ENCODE peak calls at places on chromosome 5, in seven cellular contexts. L is mucosa of descending colon, T is fibroblast of mammary gland, Y is Caco-2, C is PC-3, F is fibroblast of the aortic adventitia, K is adipocyte. H is an unnamed sample.

GRCh38 chr5:32298056-32298420 is 14.7 kb downstream of the MTMR12 start:
- DNase-seq in K (no peak), L (no peak), F (no peak), T (no peak), C (no peak), Y (no peak), H (no peak)

GRCh38 chr5:102663771-102664530 is 91.2 kb upstream of the PAM start:
- DNase-seq in C (peak), L (no peak), F (peak), K (peak), Y (no peak), T (peak), H (no peak)

GRCh38 chr5:137401946-137402345 is 97.2 kb downstream of the SPOCK1 start:
- DNase-seq in T (no peak), C (no peak), K (no peak), Y (no peak), L (no peak), F (no peak), H (no peak)

GRCh38 chr5:26622947-26623346 is 415.4 kb downstream of the CDH9 start:
- DNase-seq in T (no peak), F (no peak), Y (no peak), K (no peak), L (no peak), C (no peak), H (no peak)

GRCh38 chr5:150780180-150780692 is 1.7 kb downstream of the SMIM3 start:
- DNase-seq in Y (no peak), L (peak), T (peak), C (no peak), F (peak), K (peak), H (peak)

GRCh38 chr5:83576341-83576740 is 104.8 kb downstream of the VCAN start:
- DNase-seq in T (no peak), Y (no peak), L (no peak), F (peak), C (peak), K (no peak), H (no peak)

GRCh38 chr5:168798065-168799023 is 219.2 kb upstream of the PANK3 start:
- DNase-seq in K (no peak), T (no peak), Y (no peak), L (no peak), F (no peak), C (no peak), H (no peak)

GRCh38 chr5:40551706-40552557 is 127.8 kb upstream of the PTGER4 start:
- DNase-seq in F (peak), L (no peak), C (peak), T (peak), K (peak), Y (no peak), H (no peak)

GRCh38 chr5:1073239-1074102 is 38.4 kb downstream of the SLC12A7 start:
- DNase-seq in F (no peak), Y (no peak), T (no peak), K (no peak), C (no peak), L (peak), H (no peak)

GRCh38 chr5:91219141-91219802 is 163.8 kb downstream of the ARRDC3 start:
- DNase-seq in F (peak), T (peak), K (peak), L (no peak), C (peak), Y (peak), H (peak)

GRCh38 chr5:126718246-126718868 is 58.6 kb upstream of the LMNB1 start:
- DNase-seq in L (no peak), C (no peak), F (no peak), Y (peak), T (no peak), K (no peak), H (no peak)

GRCh38 chr5:78753093-78753531 is 104.5 kb upstream of the LHFPL2 start:
- DNase-seq in L (no peak), K (peak), T (peak), C (no peak), F (no peak), Y (no peak), H (no peak)

GRCh38 chr5:154721476-154722058 is 33.6 kb upstream of the LARP1 start:
- DNase-seq in K (no peak), F (no peak), Y (no peak), L (no peak), C (no peak), T (no peak), H (no peak)

GRCh38 chr5:106634375-106634774 is 1036.4 kb downstream of the EFNA5 start:
- DNase-seq in T (no peak), F (no peak), L (no peak), K (no peak), Y (no peak), C (peak), H (no peak)
- H3K4me3 ChIP-seq in T (no peak), F (no peak), L (no peak), K (no peak), Y (no peak), C (peak), H (no peak)

DNA sequence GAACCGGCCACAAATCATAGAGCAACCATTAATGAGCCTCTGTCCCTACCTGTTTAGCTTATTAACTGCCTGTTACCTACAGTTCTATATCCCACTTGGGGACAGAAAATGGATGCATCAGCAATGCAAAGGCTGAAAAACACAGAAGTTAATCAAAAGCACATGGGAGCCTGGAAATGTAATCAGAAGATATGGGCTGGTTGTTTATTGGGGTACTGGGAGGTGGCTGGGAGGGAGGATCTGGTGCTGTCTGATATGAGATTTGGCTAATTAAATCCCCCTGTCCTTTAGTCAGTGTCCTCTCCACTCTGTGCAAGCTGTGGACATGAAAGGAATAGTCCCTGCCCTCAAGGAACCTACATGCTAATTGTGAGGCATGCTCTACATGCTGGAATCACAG is 235.0 kb downstream of the MAN2A1 start:
- DNase-seq in F (no peak), C (no peak), Y (no peak), L (no peak), K (no peak), T (no peak), H (no peak)
- H3K4me3 ChIP-seq in F (no peak), C (no peak), Y (no peak), L (no peak), K (no peak), T (no peak), H (no peak)

DNA sequence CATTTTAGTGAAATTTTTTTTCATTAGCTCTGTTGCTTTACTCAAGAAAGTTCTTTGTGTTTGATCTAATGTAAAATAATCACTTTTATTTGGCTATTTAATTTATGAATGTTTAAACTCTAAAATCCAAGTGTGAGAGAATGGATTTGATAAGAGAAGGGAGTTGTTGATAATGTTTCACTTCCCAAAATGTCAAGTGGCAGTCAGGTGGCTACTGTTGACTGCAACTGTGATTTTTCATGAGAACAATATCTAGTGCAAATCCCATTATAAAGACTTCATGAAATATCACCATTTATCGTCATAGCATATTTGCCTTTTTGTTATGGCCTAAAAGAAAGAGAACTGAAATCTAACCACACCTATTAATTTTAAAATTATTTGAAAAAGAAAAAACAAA is 118.3 kb upstream of the SNX2 start:
- DNase-seq in L (no peak), K (no peak), F (no peak), C (no peak), T (no peak), Y (no peak), H (no peak)
- H3K4me3 ChIP-seq in L (no peak), K (no peak), F (no peak), C (no peak), T (no peak), Y (no peak), H (no peak)

GRCh38 chr5:162512935-162513575 is 445.5 kb downstream of the GABRG2 start:
- DNase-seq in L (no peak), Y (no peak), K (no peak), F (peak), T (no peak), C (peak), H (no peak)
- H3K4me3 ChIP-seq in L (no peak), Y (no peak), K (no peak), F (no peak), T (no peak), C (no peak), H (no peak)

GRCh38 chr5:142852799-142853198 is 82.6 kb downstream of the ARHGAP26 start:
- DNase-seq in K (no peak), L (no peak), T (no peak), Y (no peak), F (no peak), C (no peak), H (no peak)

GRCh38 chr5:142847898-142848790 is 78.0 kb downstream of the ARHGAP26 start:
- DNase-seq in Y (no peak), L (no peak), K (peak), F (no peak), C (no peak), T (no peak), H (no peak)

GRCh38 chr5:142851731-142852130 is 81.6 kb downstream of the ARHGAP26 start:
- DNase-seq in T (no peak), F (no peak), L (no peak), C (no peak), K (no peak), Y (no peak), H (no peak)

GRCh38 chr5:142852361-142852760 is 82.2 kb downstream of the ARHGAP26 start:
- DNase-seq in T (no peak), L (no peak), C (no peak), K (no peak), Y (no peak), F (peak), H (no peak)

GRCh38 chr5:142849880-142850279 is 79.7 kb downstream of the ARHGAP26 start:
- DNase-seq in F (no peak), L (no peak), Y (no peak), K (no peak), T (no peak), C (no peak), H (no peak)
- H3K4me3 ChIP-seq in F (no peak), L (no peak), Y (no peak), K (no peak), T (no peak), C (no peak), H (no peak)

DNA sequence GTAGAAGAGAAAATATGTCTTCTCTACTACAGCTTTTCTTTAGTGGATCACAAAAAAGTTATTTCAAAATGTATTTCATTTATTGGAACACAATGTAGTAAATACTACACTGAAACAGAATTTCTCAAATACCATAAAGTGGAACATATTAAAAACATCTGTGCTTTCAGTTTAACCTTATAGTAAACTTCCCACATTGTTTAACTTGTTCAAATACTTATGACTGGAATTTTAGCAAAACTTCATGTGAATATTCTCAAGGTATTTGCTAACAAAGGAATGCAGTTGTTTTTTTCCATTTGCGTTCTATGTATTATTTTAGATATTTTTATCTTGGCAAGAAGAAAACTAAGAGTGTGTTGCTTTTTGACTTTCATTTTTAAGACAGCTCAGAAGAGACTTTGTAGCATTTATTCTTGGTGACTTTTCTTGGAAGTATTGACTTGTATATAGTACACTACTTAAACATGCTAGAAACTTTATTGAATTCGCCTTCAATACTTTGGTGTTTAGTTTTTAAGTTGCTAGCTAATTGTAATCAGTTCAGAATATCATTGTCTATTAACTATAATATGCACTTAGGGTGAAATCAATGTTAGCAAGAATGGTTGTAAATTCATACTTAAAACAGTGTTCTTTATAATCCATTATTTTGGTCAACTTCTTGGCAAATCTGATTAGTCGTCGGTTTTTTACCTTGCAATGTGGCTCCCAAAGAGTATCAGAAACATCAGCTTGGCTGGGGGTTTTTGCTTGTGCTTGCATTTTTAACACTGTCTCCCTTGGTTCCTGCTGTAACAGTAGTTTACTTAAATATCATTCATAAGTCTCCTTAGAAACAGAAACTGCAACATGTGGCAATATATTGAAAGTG is 5.0 kb upstream of the RHOBTB3 start:
- DNase-seq in Y (no peak), L (no peak), F (peak), T (no peak), C (no peak), K (peak), H (no peak)
- H3K4me3 ChIP-seq in Y (no peak), L (no peak), F (peak), T (no peak), C (no peak), K (peak), H (no peak)

GRCh38 chr5:124678992-124679519 is 67.4 kb downstream of the ZNF608 start:
- DNase-seq in K (no peak), F (no peak), C (no peak), T (no peak), L (no peak), Y (no peak), H (no peak)

GRCh38 chr5:124677376-124677998 is 69.0 kb downstream of the ZNF608 start:
- DNase-seq in C (no peak), Y (no peak), F (peak), L (peak), K (no peak), T (no peak), H (no peak)

GRCh38 chr5:124679578-124680210 is 66.7 kb downstream of the ZNF608 start:
- DNase-seq in F (no peak), K (no peak), Y (no peak), C (no peak), T (no peak), L (no peak), H (no peak)

GRCh38 chr5:124677999-124678385 is 68.4 kb downstream of the ZNF608 start:
- DNase-seq in Y (no peak), L (no peak), T (no peak), C (no peak), F (no peak), K (no peak), H (no peak)

DNA sequence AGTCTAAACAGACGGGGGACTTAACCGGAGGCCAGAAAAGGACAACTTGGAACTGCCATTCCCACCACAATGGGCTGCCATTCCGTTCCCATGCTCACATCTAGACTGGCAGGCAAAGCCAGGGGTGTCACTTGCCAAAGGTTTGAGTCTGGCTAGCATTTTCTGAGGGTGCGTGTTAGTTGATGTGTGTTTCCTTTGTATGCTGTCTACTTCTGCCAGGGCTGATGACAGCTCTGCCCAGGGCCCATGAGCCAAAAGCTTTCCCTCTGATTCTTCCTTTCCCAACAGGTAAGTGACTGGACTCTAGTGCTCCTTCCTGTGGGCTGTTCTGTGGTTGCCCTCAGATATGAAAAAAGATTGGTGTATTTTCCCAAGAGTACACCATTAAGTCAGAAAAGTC is 68.0 kb downstream of the ZNF608 start:
- DNase-seq in F (no peak), Y (no peak), K (no peak), L (no peak), T (no peak), C (no peak), H (no peak)
- H3K4me3 ChIP-seq in F (no peak), Y (no peak), K (no peak), L (no peak), T (no peak), C (no peak), H (no peak)

DNA sequence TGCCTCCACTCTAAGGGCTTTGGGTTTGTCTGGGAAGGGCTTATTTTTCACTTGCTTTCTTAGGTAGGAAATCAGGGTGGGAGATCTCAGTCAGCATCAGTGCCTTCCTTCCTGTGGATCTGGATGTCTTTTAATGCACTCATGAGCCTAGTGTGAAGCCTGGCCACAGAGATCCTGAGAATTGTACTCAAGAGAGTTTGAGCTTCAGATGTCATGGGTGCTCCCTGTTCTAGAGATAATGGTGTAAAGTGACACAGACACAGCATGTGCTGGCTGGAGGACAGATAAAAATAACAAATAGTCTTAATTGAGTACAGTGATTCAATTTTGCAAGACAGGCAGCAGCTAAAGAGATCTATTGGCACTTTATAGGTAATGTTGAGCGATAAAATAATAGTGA is 408.9 kb upstream of the PIK3R1 start:
- DNase-seq in T (no peak), F (no peak), L (no peak), C (no peak), K (no peak), Y (no peak), H (no peak)
- H3K4me3 ChIP-seq in T (no peak), F (no peak), L (no peak), C (no peak), K (no peak), Y (no peak), H (no peak)